ENCODE peak calls at places on chromosome X, in five cellular contexts. J, S, U, R and K are unnamed samples.

GRCh38 chrX:123217077-123217476 is 33.0 kb downstream of the GRIA3 start:
- DNase-seq in S (no peak), U (no peak), J (no peak), R (no peak), K (no peak)

GRCh38 chrX:110795645-110796510 is at the start of gene CHRDL1:
- DNase-seq in R (peak; percentile 78), S (peak; percentile 27), J (peak; percentile 4), U (peak; percentile 54), K (no peak)

GRCh38 chrX:45479196-45479834 is 278.6 kb upstream of the DIPK2B start:
- DNase-seq in S (no peak), U (no peak), R (no peak), J (no peak), K (peak; percentile 71)

GRCh38 chrX:119406739-119407138 is 7.6 kb downstream of the SLC25A43 start:
- DNase-seq in S (no peak), J (no peak), R (no peak), U (no peak), K (no peak)

GRCh38 chrX:65634732-65635131 is 32.7 kb upstream of the MSN start:
- DNase-seq in J (no peak), U (no peak), R (no peak), S (no peak), K (no peak)

GRCh38 chrX:137565921-137566745 is at the start of gene ZIC3:
- DNase-seq in J (no peak), S (no peak), U (peak; percentile 88), R (peak; percentile 93), K (no peak)

GRCh38 chrX:96379951-96380350 is 304.7 kb upstream of the DIAPH2 start:
- DNase-seq in J (no peak), U (no peak), S (no peak), R (no peak), K (no peak)

GRCh38 chrX:14729058-14729457 is 143.8 kb downstream of the FANCB start:
- DNase-seq in J (no peak), S (no peak), U (no peak), R (no peak), K (no peak)

GRCh38 chrX:31293409-31293808 is 221.6 kb upstream of the FTHL17 start:
- DNase-seq in U (no peak), S (no peak), R (no peak), J (no peak), K (no peak)

GRCh38 chrX:11770320-11770719 is 12.3 kb downstream of the MSL3 start:
- DNase-seq in R (peak; percentile 63), U (peak; percentile 41), J (peak; percentile 52), S (no peak), K (no peak)

GRCh38 chrX:38616904-38617303 is 55.6 kb downstream of the TSPAN7 start:
- DNase-seq in J (no peak), R (no peak), S (no peak), U (no peak), K (no peak)

GRCh38 chrX:150899191-150899757 is 806 bp upstream of the CD99L2 start:
- DNase-seq in R (peak; percentile 73), S (peak; percentile 12), U (peak; percentile 58), J (peak; percentile 20), K (no peak)

DNA sequence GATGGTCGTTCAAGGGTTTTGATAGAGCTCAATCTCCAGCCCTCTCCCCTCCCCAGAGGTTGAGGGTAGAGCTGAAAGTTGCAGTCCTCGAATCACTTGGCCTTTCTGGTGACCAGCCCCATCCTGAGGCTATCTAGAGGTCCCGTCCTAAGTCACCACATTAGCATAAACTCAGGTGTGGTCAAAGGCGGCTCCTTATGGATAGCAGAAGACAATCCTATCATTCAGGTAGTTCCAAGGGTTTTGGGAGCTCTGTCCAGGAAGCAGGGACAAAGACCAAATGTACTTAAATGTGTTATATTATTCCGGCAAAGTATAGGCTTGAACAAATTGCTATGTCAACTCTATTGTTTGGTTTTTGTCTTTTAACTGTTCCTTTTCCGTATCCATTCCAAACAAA is 30.6 kb downstream of the PDK3 start:
- DNase-seq in S (no peak), R (no peak), U (no peak), J (no peak), K (no peak)
- TF ChIP-seq CTCF in S (no peak), R (no peak), U (no peak), J (no peak), K (no peak)

GRCh38 chrX:124256981-124257380 is 75.5 kb upstream of the TEX13D start:
- DNase-seq in R (no peak), J (no peak), S (no peak), U (no peak), K (no peak)
- H3K4me1 ChIP-seq in R (no peaks in the 10 kb centered on the region), J (no peaks in the 10 kb centered on the region), S (no peaks in the 10 kb centered on the region), U (no peaks in the 10 kb centered on the region), K (no peaks in the 10 kb centered on the region)

GRCh38 chrX:71911731-71912050 is 1.0 kb downstream of the NHSL2 start:
- DNase-seq in R (no peak), U (no peak), S (no peak), J (no peak), K (no peak)

GRCh38 chrX:71910526-71911022 is at the start of gene NHSL2:
- DNase-seq in J (no peak), S (no peak), U (peak; percentile 67), R (peak; percentile 72), K (no peak)

GRCh38 chrX:71911023-71911730 is 532 bp downstream of the NHSL2 start:
- DNase-seq in U (peak; percentile 64), S (no peak), R (peak; percentile 87), J (peak; percentile 28), K (no peak)

GRCh38 chrX:71908387-71908786 is 2.3 kb upstream of the NHSL2 start:
- DNase-seq in J (no peak), R (no peak), S (no peak), U (no peak), K (no peak)

GRCh38 chrX:71909956-71910355 is 689 bp upstream of the NHSL2 start:
- DNase-seq in U (peak; percentile 65), J (no peak), R (peak; percentile 85), S (peak; percentile 32), K (no peak)
- TF ChIP-seq CTCF in U (peak; percentile 60), J (no peak), R (peak; percentile 71), S (no peak), K (peak; percentile 49)

GRCh38 chrX:154057790-154058189 is 38.1 kb upstream of the IRAK1 start:
- DNase-seq in R (no peak), J (no peak), S (no peak), U (no peak), K (no peak)
- H3K4me1 ChIP-seq in R (no peaks in the 10 kb centered on the region), J (peaks cover 38% of the 10 kb centered on the region), S (no peaks in the 10 kb centered on the region), U (no peaks in the 10 kb centered on the region), K (peaks cover 8% of the 10 kb centered on the region)

GRCh38 chrX:23493941-23494374 is 159.3 kb downstream of the PTCHD1 start:
- DNase-seq in U (no peak), S (no peak), R (no peak), J (no peak), K (no peak)
- TF ChIP-seq CTCF in U (no peak), S (no peak), R (no peak), J (no peak), K (no peak)

DNA sequence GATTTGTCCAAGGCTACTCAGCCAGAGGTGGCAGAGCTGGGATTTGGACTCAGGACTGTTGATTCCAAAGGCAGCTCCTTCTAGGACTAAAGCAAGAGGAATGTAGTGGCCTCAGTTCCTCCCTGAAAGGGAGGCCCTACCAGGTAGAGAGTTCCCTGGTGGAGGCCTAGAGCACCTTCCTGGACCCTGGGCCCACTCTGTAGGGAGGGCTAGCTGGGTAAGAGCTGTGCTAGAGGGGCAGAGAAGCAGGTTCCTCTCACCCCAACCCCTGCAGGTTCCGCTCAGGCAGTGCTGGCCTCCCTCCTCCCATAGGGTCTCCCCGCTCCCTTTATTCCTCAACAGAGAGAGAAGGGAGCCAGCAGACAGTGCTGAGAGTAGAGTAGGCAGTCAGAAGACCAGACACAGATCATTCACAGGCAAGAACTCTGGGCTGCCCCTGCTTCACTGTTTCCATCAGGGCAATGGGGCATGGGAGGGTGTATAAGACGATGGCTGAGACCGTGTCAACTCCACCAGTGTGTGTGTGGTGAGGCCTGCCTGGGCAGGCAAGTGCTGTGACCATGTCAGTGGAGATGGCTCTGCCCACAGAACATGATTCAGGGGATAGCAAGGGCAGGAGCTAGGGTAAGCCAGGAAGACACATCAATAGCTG is 12.4 kb upstream of the PJA1 start:
- DNase-seq in U (no peak), R (peak; percentile 41), J (no peak), S (no peak), K (no peak)
- H3K4me1 ChIP-seq in U (no peaks in the 10 kb centered on the region), R (no peaks in the 10 kb centered on the region), J (no peaks in the 10 kb centered on the region), S (no peaks in the 10 kb centered on the region), K (no peaks in the 10 kb centered on the region)

GRCh38 chrX:41824551-41824950 is 98.8 kb downstream of the CASK start:
- DNase-seq in S (no peak), R (peak; percentile 43), J (no peak), U (no peak), K (no peak)
- TF ChIP-seq CTCF in S (no peak), R (no peak), J (no peak), U (no peak), K (no peak)